ENCODE peak calls at places on chromosomes 12 and 14, in six cellular contexts. One of them, this sample, is unnamed. For H3K9me3, the result is how much of the 10 kb centered on the place peaks cover.

GRCh38 chr14:77799863-77800730 is at the start of gene ADCK1:
- DNase-seq in CD8-positive, alpha-beta memory T cell: peak
- DNase-seq in heart right ventricle: peak
- DNase-seq in PC-3: peak
- DNase-seq in Panc1: no peak
- DNase-seq in adipocyte: peak
- DNase-seq in this sample: peak

GRCh38 chr12:120117961-120118709 is 1.6 kb upstream of the RAB35 start:
- DNase-seq in CD8-positive, alpha-beta memory T cell: no peak
- DNase-seq in heart right ventricle: no peak
- DNase-seq in PC-3: peak
- DNase-seq in Panc1: no peak
- DNase-seq in adipocyte: peak
- DNase-seq in this sample: no peak

GRCh38 chr12:4449862-4450222 is 4.2 kb upstream of the FGF6 start:
- DNase-seq in CD8-positive, alpha-beta memory T cell: no peak
- DNase-seq in heart right ventricle: no peak
- DNase-seq in PC-3: no peak
- DNase-seq in Panc1: no peak
- DNase-seq in adipocyte: no peak
- DNase-seq in this sample: no peak

GRCh38 chr14:24430143-24430681 is 458 bp downstream of the KHNYN start:
- DNase-seq in CD8-positive, alpha-beta memory T cell: peak
- DNase-seq in heart right ventricle: peak
- DNase-seq in PC-3: peak
- DNase-seq in Panc1: no peak
- DNase-seq in adipocyte: peak
- DNase-seq in this sample: peak

GRCh38 chr12:110249716-110250225 is 31.3 kb upstream of the ATP2A2 start:
- DNase-seq in CD8-positive, alpha-beta memory T cell: no peak
- DNase-seq in heart right ventricle: peak
- DNase-seq in PC-3: no peak
- DNase-seq in Panc1: no peak
- DNase-seq in adipocyte: no peak
- DNase-seq in this sample: peak

GRCh38 chr14:70358631-70359030 is 852 bp downstream of the COX16 start:
- DNase-seq in CD8-positive, alpha-beta memory T cell: no peak
- DNase-seq in heart right ventricle: no peak
- DNase-seq in PC-3: peak
- DNase-seq in Panc1: no peak
- DNase-seq in adipocyte: peak
- DNase-seq in this sample: no peak

GRCh38 chr12:113202300-113203075 is 17.0 kb downstream of the RITA1 start:
- DNase-seq in CD8-positive, alpha-beta memory T cell: no peak
- DNase-seq in heart right ventricle: no peak
- DNase-seq in PC-3: no peak
- DNase-seq in Panc1: no peak
- DNase-seq in adipocyte: no peak
- DNase-seq in this sample: no peak

GRCh38 chr14:24095196-24096068 is 1.3 kb downstream of the PCK2 start:
- DNase-seq in CD8-positive, alpha-beta memory T cell: peak
- DNase-seq in heart right ventricle: no peak
- DNase-seq in PC-3: no peak
- DNase-seq in Panc1: no peak
- DNase-seq in adipocyte: peak
- DNase-seq in this sample: peak

GRCh38 chr12:121858662-121859572 is at the start of gene HPD:
- DNase-seq in CD8-positive, alpha-beta memory T cell: no peak
- DNase-seq in heart right ventricle: peak
- DNase-seq in PC-3: peak
- DNase-seq in Panc1: no peak
- DNase-seq in adipocyte: peak
- DNase-seq in this sample: peak

GRCh38 chr12:102484017-102484731 is 3.8 kb upstream of the IGF1 start:
- DNase-seq in CD8-positive, alpha-beta memory T cell: peak
- DNase-seq in heart right ventricle: peak
- DNase-seq in PC-3: peak
- DNase-seq in Panc1: peak
- DNase-seq in adipocyte: peak
- DNase-seq in this sample: peak

GRCh38 chr14:100427166-100427565 is 104.0 kb downstream of the SLC25A47 start:
- DNase-seq in CD8-positive, alpha-beta memory T cell: no peak
- DNase-seq in heart right ventricle: no peak
- DNase-seq in PC-3: no peak
- DNase-seq in Panc1: no peak
- DNase-seq in adipocyte: no peak
- DNase-seq in this sample: no peak

GRCh38 chr14:54189358-54190354 is 207.2 kb upstream of the CDKN3 start:
- DNase-seq in CD8-positive, alpha-beta memory T cell: no peak
- DNase-seq in heart right ventricle: no peak
- DNase-seq in PC-3: peak
- DNase-seq in Panc1: no peak
- DNase-seq in adipocyte: peak
- DNase-seq in this sample: no peak

GRCh38 chr14:77603654-77604270 is 12.7 kb downstream of the SPTLC2 start:
- DNase-seq in CD8-positive, alpha-beta memory T cell: no peak
- DNase-seq in heart right ventricle: no peak
- DNase-seq in PC-3: peak
- DNase-seq in Panc1: no peak
- DNase-seq in adipocyte: peak
- DNase-seq in this sample: peak

GRCh38 chr12:121508533-121508932 is 72.3 kb downstream of the KDM2B start:
- DNase-seq in CD8-positive, alpha-beta memory T cell: no peak
- DNase-seq in heart right ventricle: no peak
- DNase-seq in PC-3: no peak
- DNase-seq in Panc1: no peak
- DNase-seq in adipocyte: no peak
- DNase-seq in this sample: no peak

GRCh38 chr14:32761381-32761968 is 177.2 kb upstream of the NPAS3 start:
- DNase-seq in CD8-positive, alpha-beta memory T cell: no peak
- DNase-seq in heart right ventricle: no peak
- DNase-seq in PC-3: peak
- DNase-seq in Panc1: no peak
- DNase-seq in adipocyte: peak
- DNase-seq in this sample: no peak

GRCh38 chr12:58242803-58243628 is 301.6 kb downstream of the ATP23 start:
- DNase-seq in CD8-positive, alpha-beta memory T cell: no peak
- DNase-seq in heart right ventricle: no peak
- DNase-seq in PC-3: no peak
- DNase-seq in Panc1: no peak
- DNase-seq in adipocyte: peak
- DNase-seq in this sample: no peak

GRCh38 chr14:103127861-103128598 is 4.8 kb downstream of the TNFAIP2 start:
- DNase-seq in CD8-positive, alpha-beta memory T cell: no peak
- DNase-seq in heart right ventricle: no peak
- DNase-seq in PC-3: no peak
- DNase-seq in Panc1: no peak
- DNase-seq in adipocyte: no peak
- DNase-seq in this sample: no peak

DNA sequence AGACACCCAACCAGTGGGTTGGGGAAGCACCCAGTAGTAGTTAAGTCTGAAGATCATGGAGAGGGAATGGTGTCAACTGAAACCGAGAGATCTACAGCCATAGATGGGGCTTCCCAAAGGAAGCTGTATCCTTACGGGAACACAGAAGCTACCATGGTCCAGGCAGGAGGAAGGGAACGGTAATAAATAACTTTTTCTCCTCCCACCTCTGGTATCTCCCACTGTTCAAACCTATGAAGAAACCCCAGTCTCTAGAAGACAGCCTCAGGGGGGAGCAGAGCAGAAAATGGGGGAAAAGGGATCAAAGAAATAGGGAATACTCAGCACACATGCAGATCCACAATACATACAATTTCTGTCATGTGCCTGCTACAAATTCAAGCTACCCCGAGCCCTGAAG is 33.4 kb downstream of the ZNF605 start:
- DNase-seq in CD8-positive, alpha-beta memory T cell: no peak
- DNase-seq in heart right ventricle: no peak
- DNase-seq in PC-3: no peak
- DNase-seq in Panc1: no peak
- DNase-seq in adipocyte: no peak
- DNase-seq in this sample: no peak
- H3K9me3 ChIP-seq in CD8-positive, alpha-beta memory T cell: half or more
- H3K9me3 ChIP-seq in heart right ventricle: half or more
- H3K9me3 ChIP-seq in PC-3: half or more
- H3K9me3 ChIP-seq in Panc1: half or more
- H3K9me3 ChIP-seq in adipocyte: half or more
- H3K9me3 ChIP-seq in this sample: half or more

DNA sequence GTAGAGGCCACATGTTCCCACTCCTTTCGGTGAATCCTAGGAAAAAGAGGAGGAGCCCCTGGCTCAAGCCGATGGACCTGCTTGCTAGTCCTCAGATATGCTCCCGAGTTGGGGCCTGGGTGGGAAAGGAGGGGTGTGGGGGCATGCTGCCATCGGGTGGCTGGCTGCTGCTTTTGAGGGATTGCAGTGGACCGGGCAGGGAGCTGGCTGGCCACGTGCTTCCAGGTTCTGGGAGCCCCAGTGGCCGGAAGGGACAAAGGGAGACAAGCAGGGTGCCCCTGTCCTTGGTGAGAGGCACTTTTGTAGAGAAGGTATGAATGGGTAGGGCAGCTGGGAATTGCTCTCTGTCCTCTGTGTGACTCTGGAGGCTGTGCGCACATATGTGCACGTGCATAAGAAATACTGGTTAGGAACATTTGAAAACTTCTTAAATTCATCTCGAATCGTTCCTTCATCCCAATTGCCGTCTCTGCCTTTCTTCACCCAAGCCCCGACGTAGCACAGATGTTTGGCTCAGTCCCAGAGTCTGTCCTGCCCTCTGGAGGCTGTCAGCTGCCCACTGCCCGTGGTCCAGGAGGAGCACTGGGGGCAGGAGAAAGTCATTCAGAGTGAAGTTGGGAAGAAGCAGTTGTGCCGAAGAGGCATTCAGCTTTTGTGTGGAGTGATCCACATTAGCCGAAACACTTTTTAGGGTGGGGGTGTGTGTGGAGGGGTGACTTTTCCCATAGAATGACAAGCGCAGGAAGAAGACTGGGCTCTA is 124.7 kb downstream of the TSPAN9 start:
- DNase-seq in CD8-positive, alpha-beta memory T cell: no peak
- DNase-seq in heart right ventricle: no peak
- DNase-seq in PC-3: no peak
- DNase-seq in Panc1: no peak
- DNase-seq in adipocyte: no peak
- DNase-seq in this sample: no peak
- H3K4me3 ChIP-seq in CD8-positive, alpha-beta memory T cell: no peak
- H3K4me3 ChIP-seq in heart right ventricle: peak
- H3K4me3 ChIP-seq in PC-3: no peak
- H3K4me3 ChIP-seq in Panc1: no peak
- H3K4me3 ChIP-seq in adipocyte: no peak
- H3K4me3 ChIP-seq in this sample: peak

DNA sequence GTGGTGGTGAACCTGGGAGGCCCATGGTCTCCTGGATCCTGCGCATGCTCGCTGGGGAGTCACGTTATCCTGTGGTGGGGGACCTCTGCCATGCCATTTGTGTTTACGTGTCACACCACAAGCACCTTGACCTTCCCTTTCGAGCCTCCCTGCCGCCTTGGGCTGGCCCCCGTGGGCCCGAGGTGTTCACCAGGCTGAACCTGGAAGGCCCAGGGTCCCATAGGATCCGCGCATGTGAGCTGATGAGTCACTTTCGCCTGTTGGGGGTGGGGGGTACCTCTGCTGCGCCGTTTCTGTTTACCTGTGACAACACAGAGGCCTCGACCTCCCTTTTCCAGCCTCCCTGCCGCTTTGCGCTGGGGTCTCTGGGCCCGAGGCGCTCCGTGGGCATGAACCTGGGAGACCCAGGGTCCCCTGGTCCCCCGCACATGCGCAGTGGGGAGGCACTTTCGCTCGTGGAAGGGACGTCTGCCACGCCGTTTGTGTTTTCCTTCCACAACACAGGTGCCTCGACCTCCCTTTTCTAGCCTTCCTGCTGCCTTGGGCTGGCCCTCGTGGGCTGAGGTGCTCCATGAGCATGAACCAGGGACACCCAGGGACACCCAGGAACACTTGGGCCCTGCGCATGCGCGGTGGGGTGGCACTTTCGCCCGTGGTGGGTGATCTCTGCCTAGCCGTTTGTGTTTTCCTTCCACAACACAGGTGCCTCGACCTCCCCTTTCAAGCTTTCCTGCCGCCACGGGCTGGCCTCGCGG is 334.1 kb downstream of the ALG10 start:
- DNase-seq in CD8-positive, alpha-beta memory T cell: no peak
- DNase-seq in heart right ventricle: no peak
- DNase-seq in PC-3: peak
- DNase-seq in Panc1: no peak
- DNase-seq in adipocyte: no peak
- DNase-seq in this sample: no peak
- H3K9me3 ChIP-seq in CD8-positive, alpha-beta memory T cell: under half
- H3K9me3 ChIP-seq in heart right ventricle: under half
- H3K9me3 ChIP-seq in PC-3: under half
- H3K9me3 ChIP-seq in Panc1: under half
- H3K9me3 ChIP-seq in adipocyte: under half
- H3K9me3 ChIP-seq in this sample: under half

GRCh38 chr14:58667900-58668299 is 30.1 kb downstream of the DACT1 start:
- DNase-seq in CD8-positive, alpha-beta memory T cell: no peak
- DNase-seq in heart right ventricle: no peak
- DNase-seq in PC-3: no peak
- DNase-seq in Panc1: no peak
- DNase-seq in adipocyte: peak
- DNase-seq in this sample: no peak
- H3K4me3 ChIP-seq in CD8-positive, alpha-beta memory T cell: no peak
- H3K4me3 ChIP-seq in heart right ventricle: no peak
- H3K4me3 ChIP-seq in PC-3: no peak
- H3K4me3 ChIP-seq in Panc1: no peak
- H3K4me3 ChIP-seq in adipocyte: no peak
- H3K4me3 ChIP-seq in this sample: no peak

GRCh38 chr12:64099430-64099829 is 122.7 kb downstream of the KICS2 start:
- DNase-seq in CD8-positive, alpha-beta memory T cell: no peak
- DNase-seq in heart right ventricle: no peak
- DNase-seq in PC-3: peak
- DNase-seq in Panc1: no peak
- DNase-seq in adipocyte: peak
- DNase-seq in this sample: peak
- H3K9me3 ChIP-seq in CD8-positive, alpha-beta memory T cell: under half
- H3K9me3 ChIP-seq in heart right ventricle: under half
- H3K9me3 ChIP-seq in PC-3: under half
- H3K9me3 ChIP-seq in Panc1: under half
- H3K9me3 ChIP-seq in adipocyte: under half
- H3K9me3 ChIP-seq in this sample: under half

DNA sequence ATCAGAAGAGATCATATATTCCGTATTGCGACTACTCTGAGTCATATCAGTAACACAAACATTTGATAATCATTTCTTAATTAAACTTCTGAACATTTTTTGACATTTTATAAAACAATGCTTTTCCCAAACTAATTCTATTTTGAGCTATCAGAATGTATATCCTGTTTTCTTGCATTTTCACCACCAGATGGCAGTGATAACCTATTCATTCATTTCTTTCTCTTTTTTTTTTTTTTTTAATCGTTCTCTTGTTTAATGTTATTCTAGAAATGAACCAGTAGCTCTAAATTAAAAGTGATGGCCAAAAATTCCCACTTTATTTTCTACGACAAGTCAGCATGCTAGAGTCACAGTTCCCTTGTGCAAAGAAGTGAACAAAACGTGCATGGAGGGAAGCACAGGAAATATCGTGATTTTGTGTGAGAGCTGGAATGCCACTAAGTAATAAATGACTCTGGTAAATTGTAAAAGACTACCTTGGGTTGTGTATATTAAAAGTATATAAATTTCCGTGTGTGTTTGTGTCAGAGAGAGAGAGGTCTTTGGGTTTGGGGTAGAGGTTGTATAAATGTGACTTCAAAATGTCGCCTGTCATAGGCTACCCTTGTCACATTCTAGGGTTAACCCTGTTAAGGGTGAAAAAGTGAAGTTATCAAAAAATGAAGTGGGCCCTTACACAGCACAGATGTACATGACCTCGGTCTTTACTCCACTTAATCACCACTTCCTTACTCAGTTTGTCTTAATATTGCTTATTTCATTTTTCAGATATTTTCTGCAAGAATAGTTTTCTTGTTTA is 40.4 kb upstream of the LDHB start:
- DNase-seq in CD8-positive, alpha-beta memory T cell: no peak
- DNase-seq in heart right ventricle: no peak
- DNase-seq in PC-3: peak
- DNase-seq in Panc1: no peak
- DNase-seq in adipocyte: peak
- DNase-seq in this sample: no peak
- H3K4me3 ChIP-seq in CD8-positive, alpha-beta memory T cell: no peak
- H3K4me3 ChIP-seq in heart right ventricle: peak
- H3K4me3 ChIP-seq in PC-3: no peak
- H3K4me3 ChIP-seq in Panc1: no peak
- H3K4me3 ChIP-seq in adipocyte: peak
- H3K4me3 ChIP-seq in this sample: peak

This sample was measured in psoas muscle.